ENCODE peak calls at places on chromosomes 13 and 19, in six cellular contexts. A is neuronal stem cell, U is H9, L is IMR-90, V is mesenchymal stem cell, R is H1. K is an unnamed sample.

GRCh38 chr19:4586691-4587090 is 27.2 kb upstream of the SEMA6B start:
- DNase-seq in R (no peak), A (no peak), U (no peak), L (no peak), V (no peak), K (no peak)

GRCh38 chr13:30569901-30570576 is 47.7 kb upstream of the USPL1 start:
- DNase-seq in L (peak; percentile 99), U (peak; percentile 37), V (peak; percentile 96), R (peak; percentile 36), A (no peak), K (peak; percentile 68)

GRCh38 chr13:47213057-47213456 is 316.2 kb upstream of the HTR2A start:
- DNase-seq in U (no peak), R (no peak), V (no peak), A (no peak), L (peak; percentile 16), K (no peak)

GRCh38 chr19:35170359-35171061 is 16.0 kb downstream of the FXYD5 start:
- DNase-seq in L (no peak), V (no peak), R (no peak), U (peak; percentile 15), A (no peak), K (no peak)

GRCh38 chr13:73732350-73732749 is 401.9 kb downstream of the KLF12 start:
- DNase-seq in A (no peak), V (no peak), R (no peak), U (no peak), L (no peak), K (no peak)

GRCh38 chr19:8423821-8424223 is 10.7 kb downstream of the MARCHF2 start:
- DNase-seq in L (peak; percentile 97), R (no peak), A (peak; percentile 41), V (peak; percentile 99), U (peak; percentile 66), K (peak; percentile 99)

GRCh38 chr13:35219021-35219420 is 257.5 kb downstream of the MAB21L1 start:
- DNase-seq in V (no peak), U (no peak), A (no peak), L (no peak), R (no peak), K (no peak)

GRCh38 chr19:44447864-44448674 is at the start of gene ZNF229:
- DNase-seq in L (peak; percentile 94), A (peak; percentile 79), R (peak; percentile 86), V (peak; percentile 94), U (peak; percentile 97), K (peak; percentile 47)

GRCh38 chr13:30002577-30002976 is 152.2 kb upstream of the UBL3 start:
- DNase-seq in R (no peak), V (peak; percentile 72), L (peak; percentile 85), A (no peak), U (no peak), K (peak; percentile 30)

GRCh38 chr19:23957660-23958281 is 43.1 kb downstream of the ZNF726 start:
- DNase-seq in A (no peak), L (peak; percentile 82), R (no peak), V (peak; percentile 58), U (no peak), K (peak; percentile 96)

GRCh38 chr13:27463500-27463899 is 13.1 kb upstream of the MTIF3 start:
- DNase-seq in L (no peak), A (no peak), U (no peak), R (no peak), V (no peak), K (no peak)

GRCh38 chr13:23699271-23699670 is 129.1 kb downstream of the TNFRSF19 start:
- DNase-seq in U (no peak), V (no peak), R (no peak), A (no peak), L (no peak), K (no peak)

GRCh38 chr13:105603283-105603682 is 932.2 kb downstream of the EFNB2 start:
- DNase-seq in R (no peak), U (no peak), V (no peak), L (no peak), A (no peak), K (no peak)

GRCh38 chr13:45916036-45916435 is 64.5 kb upstream of the SIAH3 start:
- DNase-seq in L (no peak), U (no peak), A (no peak), R (no peak), V (no peak), K (no peak)

GRCh38 chr13:99758465-99759162 is 213.0 kb downstream of the ZIC5 start:
- DNase-seq in U (no peak), V (no peak), R (no peak), L (no peak), A (no peak), K (no peak)

GRCh38 chr13:64510698-64511097 is 2719.4 kb downstream of the PCDH9 start:
- DNase-seq in A (no peak), U (no peak), L (no peak), V (no peak), R (no peak), K (no peak)

DNA sequence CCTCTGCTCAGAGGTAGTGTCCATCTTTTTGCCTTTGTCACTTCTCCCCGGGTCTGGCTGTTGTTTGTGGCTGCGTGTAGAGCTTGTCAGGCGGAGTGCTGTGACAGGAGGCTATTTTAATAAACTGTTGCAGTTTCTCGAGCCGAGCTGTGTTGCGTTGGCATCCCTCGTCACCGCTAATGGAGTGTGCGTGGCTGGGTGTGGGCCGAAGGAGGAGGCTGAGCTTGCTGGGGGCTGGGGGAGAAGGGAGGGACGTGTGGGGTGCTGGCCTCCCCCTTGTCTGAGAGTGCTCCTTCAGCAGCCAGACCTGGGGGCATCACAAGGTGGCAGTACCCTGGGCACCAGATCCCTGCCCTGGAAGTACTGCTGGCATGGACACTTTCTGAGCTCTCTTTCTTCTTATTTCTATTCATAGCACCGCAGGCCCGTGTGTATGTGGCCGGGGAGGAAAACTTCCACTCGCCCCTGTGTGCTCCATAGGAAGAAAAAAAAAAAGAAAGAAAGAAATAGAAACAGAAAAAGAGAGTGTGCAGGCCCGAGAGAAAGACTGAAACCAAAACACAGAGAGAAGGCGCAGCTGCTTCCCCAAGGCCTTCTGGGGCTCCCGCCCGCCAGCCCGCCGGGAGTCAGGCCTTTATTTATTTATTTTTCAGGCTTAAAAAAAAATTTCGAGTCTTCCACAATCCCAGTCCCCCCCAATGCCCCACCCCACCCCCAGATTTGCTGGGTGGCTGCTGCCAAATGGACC is 27.0 kb downstream of the NFIX start:
- DNase-seq in A (no peak), V (peak; percentile 36), U (no peak), R (no peak), L (peak; percentile 76), K (no peak)
- H3K4me1 ChIP-seq in A (peaks cover 4% of the 10 kb centered on the region), V (peaks cover 20% of the 10 kb centered on the region), U (peaks cover 4% of the 10 kb centered on the region), R (peaks cover 29% of the 10 kb centered on the region), L (peaks cover 50% of the 10 kb centered on the region), K (no peaks in the 10 kb centered on the region)

GRCh38 chr13:32881074-32881791 is 135.0 kb upstream of the KL start:
- DNase-seq in U (no peak), L (peak; percentile 82), R (no peak), A (no peak), V (peak; percentile 75), K (no peak)
- H3K14ac ChIP-seq in U (no peak overlapping the region), L (no peak overlapping the region), R (no peak overlapping the region), A (no peak overlapping the region), V (no peak overlapping the region), K (no peak overlapping the region)

DNA sequence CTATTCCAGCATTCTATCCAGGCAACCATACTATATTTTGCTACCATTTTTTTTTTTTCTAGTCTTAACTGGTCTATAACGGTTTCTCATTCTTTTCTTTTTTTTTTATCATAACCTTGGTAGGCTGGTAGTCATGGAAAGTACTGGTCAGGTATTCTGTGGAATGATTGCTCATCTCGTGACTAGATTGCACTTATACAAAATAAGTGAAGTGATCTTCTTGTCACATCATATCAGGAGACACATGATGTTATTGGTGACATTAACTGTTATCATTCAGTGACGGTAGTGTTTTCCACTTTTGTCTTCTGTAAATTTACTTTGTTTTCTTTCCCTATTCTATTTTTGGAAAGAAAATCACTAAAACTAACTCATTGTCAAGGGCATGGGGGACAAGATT is 239.3 kb upstream of the SLITRK6 start:
- DNase-seq in V (no peak), U (no peak), L (no peak), R (no peak), A (no peak), K (no peak)
- H3K4me1 ChIP-seq in V (no peaks in the 10 kb centered on the region), U (no peaks in the 10 kb centered on the region), L (no peaks in the 10 kb centered on the region), R (no peaks in the 10 kb centered on the region), A (no peaks in the 10 kb centered on the region), K (no peaks in the 10 kb centered on the region)

GRCh38 chr19:55283548-55284393 is at the start of gene BRSK1:
- DNase-seq in U (peak; percentile 89), V (peak; percentile 77), L (peak; percentile 61), A (peak; percentile 76), R (no peak), K (no peak)

GRCh38 chr19:55285225-55285890 is 1.6 kb downstream of the BRSK1 start:
- DNase-seq in L (no peak), V (no peak), R (no peak), U (no peak), A (no peak), K (no peak)

GRCh38 chr19:55289117-55289796 is 5.5 kb downstream of the BRSK1 start:
- DNase-seq in U (no peak), R (no peak), L (no peak), A (no peak), V (no peak), K (no peak)

GRCh38 chr19:55284405-55285058 is 735 bp downstream of the BRSK1 start:
- DNase-seq in R (no peak), V (no peak), L (no peak), A (no peak), U (peak; percentile 67), K (no peak)

GRCh38 chr19:55287361-55288079 is 3.7 kb downstream of the BRSK1 start:
- DNase-seq in V (no peak), R (no peak), U (no peak), A (no peak), L (no peak), K (no peak)
- H3K14ac ChIP-seq in V (no peak overlapping the region), R (no peak overlapping the region), U (no peak overlapping the region), A (no peak overlapping the region), L (no peak overlapping the region), K (no peak overlapping the region)

GRCh38 chr19:29667390-29667783 is 2.1 kb downstream of the PLEKHF1 start:
- DNase-seq in V (no peak), A (no peak), U (no peak), L (no peak), R (no peak), K (no peak)
- H3K4me1 ChIP-seq in V (peaks cover 64% of the 10 kb centered on the region), A (peaks cover 12% of the 10 kb centered on the region), U (peaks cover 8% of the 10 kb centered on the region), L (peaks cover 28% of the 10 kb centered on the region), R (peaks cover 16% of the 10 kb centered on the region), K (peaks cover 40% of the 10 kb centered on the region)

DNA sequence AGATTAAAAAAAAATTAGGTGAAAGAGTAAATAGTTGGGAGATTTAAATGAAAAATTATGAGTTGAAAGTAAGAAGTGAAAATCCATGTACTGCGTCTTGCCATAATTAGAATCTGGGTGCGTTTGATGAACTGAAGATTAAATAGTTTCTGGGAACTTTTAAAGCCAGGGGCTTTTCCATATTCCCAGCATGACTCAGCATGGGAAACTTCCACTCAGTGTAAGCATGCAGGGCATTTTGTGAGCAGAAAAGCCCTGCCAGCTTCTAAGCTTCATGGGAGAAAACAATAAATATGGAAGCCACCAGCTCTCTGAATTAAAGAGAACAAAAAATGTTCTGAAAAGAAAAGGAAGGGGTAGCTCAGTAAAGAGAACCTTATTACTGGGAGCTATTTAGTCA is 62.0 kb upstream of the EDNRB start:
- DNase-seq in V (peak; percentile 88), U (no peak), L (peak; percentile 81), R (no peak), A (no peak), K (peak; percentile 80)
- H3K14ac ChIP-seq in V (no peak overlapping the region), U (no peak overlapping the region), L (no peak overlapping the region), R (no peak overlapping the region), A (no peak overlapping the region), K (no peak overlapping the region)

K was measured in trophoblast cell.